ENCODE peak calls at places on chromosome 17, in seven cellular contexts. T, D, W, B, F, V and M are unnamed samples.
A peak's percentile ranks its signal among the peaks of the same experiment; 100 is the strongest.

GRCh38 chr17:37506678-37507077 is 17.0 kb downstream of the DUSP14 start:
- DNase-seq in T (no peak), D (peak; percentile 46), W (peak; percentile 47), B (peak; percentile 49), F (peak; percentile 77), V (no peak), M (no peak)

GRCh38 chr17:45139533-45139920 is 4.0 kb downstream of the ACBD4 start:
- DNase-seq in T (no peak), D (no peak), W (no peak), B (no peak), F (no peak), V (no peak), M (no peak)

GRCh38 chr17:68302066-68302564 is 10.8 kb downstream of the ARSG start:
- DNase-seq in T (no peak), D (no peak), W (peak; percentile 42), B (no peak), F (no peak), V (no peak), M (no peak)

GRCh38 chr17:35244345-35245195 is 1.7 kb downstream of the SLFN5 start:
- DNase-seq in T (peak; percentile 29), D (peak; percentile 73), W (peak; percentile 81), B (peak; percentile 27), F (peak; percentile 42), V (peak; percentile 66), M (peak; percentile 79)

GRCh38 chr17:75950850-75951554 is 10.2 kb upstream of the FBF1 start:
- DNase-seq in T (no peak), D (no peak), W (peak; percentile 18), B (no peak), F (no peak), V (no peak), M (no peak)

GRCh38 chr17:1703063-1703462 is 7.1 kb downstream of the TLCD2 start:
- DNase-seq in T (no peak), D (no peak), W (peak; percentile 37), B (no peak), F (no peak), V (no peak), M (no peak)

GRCh38 chr17:6636616-6637457 is 3.7 kb downstream of the KIAA0753 start:
- DNase-seq in T (no peak), D (no peak), W (no peak), B (no peak), F (no peak), V (no peak), M (no peak)

GRCh38 chr17:46151762-46152161 is 41.5 kb downstream of the KANSL1 start:
- DNase-seq in T (no peak), D (no peak), W (peak; percentile 34), B (no peak), F (no peak), V (no peak), M (no peak)

GRCh38 chr17:36722121-36722902 is 120.9 kb downstream of the MRM1 start:
- DNase-seq in T (no peak), D (peak; percentile 33), W (peak; percentile 5), B (no peak), F (peak; percentile 85), V (peak; percentile 54), M (peak; percentile 48)

GRCh38 chr17:50184611-50185398 is 16.6 kb downstream of the COL1A1 start:
- DNase-seq in T (no peak), D (no peak), W (peak; percentile 62), B (no peak), F (peak; percentile 31), V (no peak), M (no peak)

GRCh38 chr17:76140661-76141211 is 309 bp downstream of the FOXJ1 start:
- DNase-seq in T (no peak), D (no peak), W (no peak), B (no peak), F (no peak), V (no peak), M (no peak)

GRCh38 chr17:9332164-9332527 is 243.5 kb downstream of the STX8 start:
- DNase-seq in T (no peak), D (no peak), W (no peak), B (no peak), F (no peak), V (no peak), M (no peak)

GRCh38 chr17:34255381-34255732 is 272 bp downstream of the CCL2 start:
- DNase-seq in T (no peak), D (no peak), W (no peak), B (no peak), F (no peak), V (no peak), M (no peak)

GRCh38 chr17:80475949-80476876 is at the start of gene NPTX1:
- DNase-seq in T (no peak), D (peak; percentile 23), W (no peak), B (no peak), F (peak; percentile 67), V (no peak), M (no peak)

GRCh38 chr17:78082988-78083387 is 45.6 kb downstream of the TMC6 start:
- DNase-seq in T (no peak), D (no peak), W (no peak), B (no peak), F (no peak), V (no peak), M (no peak)

GRCh38 chr17:50947844-50948514 is 81.8 kb upstream of the TOB1 start:
- DNase-seq in T (no peak), D (peak; percentile 46), W (no peak), B (no peak), F (no peak), V (peak; percentile 96), M (peak; percentile 76)

GRCh38 chr17:75877752-75878173 is 618 bp downstream of the TRIM47 start:
- DNase-seq in T (no peak), D (peak; percentile 88), W (peak; percentile 71), B (peak; percentile 91), F (peak; percentile 93), V (peak; percentile 86), M (peak; percentile 76)

GRCh38 chr17:34633351-34633750 is 54.0 kb downstream of the TMEM132E start:
- DNase-seq in T (no peak), D (no peak), W (no peak), B (no peak), F (peak; percentile 60), V (no peak), M (no peak)

GRCh38 chr17:57625511-57625910 is 119.6 kb downstream of the CCDC182 start:
- DNase-seq in T (no peak), D (no peak), W (no peak), B (no peak), F (no peak), V (no peak), M (no peak)
- H3K27ac ChIP-seq in T (no peak overlapping the region), D (no peak overlapping the region), W (no peak overlapping the region), B (peak overlapping the region; percentile 76), F (no peak overlapping the region), V (no peak overlapping the region), M (no peak overlapping the region)

GRCh38 chr17:62727916-62728672 is 80.0 kb downstream of the MARCHF10 start:
- DNase-seq in T (no peak), D (peak; percentile 24), W (no peak), B (no peak), F (no peak), V (no peak), M (no peak)
- TF ChIP-seq CTCF in T (no peak), D (peak; percentile 30), W (no peak), B (no peak), F (peak; percentile 9), V (no peak), M (no peak)

DNA sequence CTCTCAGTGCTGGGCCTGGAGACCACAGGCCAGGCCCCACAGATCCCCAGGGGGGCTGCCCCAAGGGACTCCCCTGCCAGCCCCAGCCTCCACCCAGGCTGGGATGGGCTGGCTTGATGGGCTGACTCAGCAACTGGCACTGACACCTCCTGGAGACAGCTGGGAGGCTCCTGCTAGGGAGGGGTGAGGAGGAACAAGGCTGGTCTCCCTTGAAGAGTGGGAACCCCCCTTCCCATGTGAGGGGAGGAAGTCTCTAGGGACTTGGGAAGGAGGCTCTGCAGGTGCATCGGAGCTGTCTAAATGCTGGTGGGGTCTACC is 10.4 kb downstream of the NHERF1 start:
- DNase-seq in T (no peak), D (peak; percentile 29), W (peak; percentile 27), B (no peak), F (no peak), V (no peak), M (no peak)
- H3K27ac ChIP-seq in T (peak overlapping the region; percentile 91), D (no peak overlapping the region), W (no peak overlapping the region), B (no peak overlapping the region), F (peak overlapping the region; percentile 89), V (peak overlapping the region; percentile 75), M (no peak overlapping the region)

GRCh38 chr17:17235212-17236174 is 1.5 kb downstream of the FLCN start:
- DNase-seq in T (no peak), D (peak; percentile 65), W (peak; percentile 44), B (no peak), F (no peak), V (no peak), M (peak; percentile 45)

GRCh38 chr17:17228521-17229279 is 8.3 kb downstream of the FLCN start:
- DNase-seq in T (no peak), D (no peak), W (no peak), B (no peak), F (no peak), V (no peak), M (no peak)

GRCh38 chr17:17229416-17230098 is 7.4 kb downstream of the FLCN start:
- DNase-seq in T (no peak), D (no peak), W (no peak), B (no peak), F (no peak), V (no peak), M (no peak)

GRCh38 chr17:17231621-17232302 is 5.2 kb downstream of the FLCN start:
- DNase-seq in T (no peak), D (no peak), W (no peak), B (no peak), F (no peak), V (no peak), M (no peak)

DNA sequence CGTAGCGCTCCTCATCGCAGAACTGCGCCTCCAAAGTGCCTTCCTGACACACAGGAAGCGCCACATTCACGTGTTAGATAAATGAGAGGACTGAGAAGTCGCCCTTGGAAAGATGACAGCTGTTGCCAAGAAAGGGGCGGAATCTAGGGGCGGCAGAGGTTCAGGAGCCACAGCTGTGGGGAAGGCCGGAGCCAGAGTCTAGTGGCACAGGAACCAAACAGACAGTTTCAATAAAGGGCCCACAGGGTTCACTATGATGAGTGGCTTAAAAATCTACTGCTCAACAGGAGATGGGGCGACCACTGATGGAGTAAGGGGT is 4.7 kb downstream of the FLCN start:
- DNase-seq in T (no peak), D (no peak), W (no peak), B (no peak), F (no peak), V (no peak), M (no peak)
- TF ChIP-seq CTCF in T (no peak), D (no peak), W (no peak), B (no peak), F (no peak), V (no peak), M (no peak)

GRCh38 chr17:38557395-38557794 is 48.4 kb downstream of the SRCIN1 start:
- DNase-seq in T (no peak), D (no peak), W (no peak), B (no peak), F (no peak), V (no peak), M (no peak)
- H3K27ac ChIP-seq in T (peak overlapping the region; percentile 87), D (peak overlapping the region; percentile 80), W (no peak overlapping the region), B (no peak overlapping the region), F (no peak overlapping the region), V (peak overlapping the region; percentile 66), M (no peak overlapping the region)